ENCODE peak calls at places on chromosomes 3 and 15, in eight cellular contexts. O, Y, L, V, E, S, I and B are unnamed samples.
A peak's percentile ranks its signal among the peaks of the same experiment; 100 is the strongest.

GRCh38 chr3:125374501-125374995 is 577 bp downstream of the ZNF148 start:
- DNase-seq in O (no peak), Y (no peak), L (no peak), V (peak; percentile 64), E (peak; percentile 62), S (no peak), I (no peak), B (no peak)

GRCh38 chr3:133531981-133532380 is 41.5 kb upstream of the CDV3 start:
- DNase-seq in O (no peak), Y (no peak), L (no peak), V (no peak), E (no peak), S (peak; percentile 88), I (no peak), B (peak; percentile 82)

GRCh38 chr3:153252963-153253362 is 90.9 kb downstream of the RAP2B start:
- DNase-seq in O (no peak), Y (no peak), L (peak; percentile 23), V (no peak), E (no peak), S (no peak), I (no peak), B (no peak)

GRCh38 chr3:52092291-52092660 is 35.9 kb upstream of the DUSP7 start:
- DNase-seq in O (no peak), Y (no peak), L (no peak), V (no peak), E (no peak), S (no peak), I (no peak), B (no peak)

GRCh38 chr3:195537995-195538394 is 5.1 kb downstream of the PPP1R2 start:
- DNase-seq in O (peak; percentile 28), Y (no peak), L (no peak), V (no peak), E (no peak), S (no peak), I (no peak), B (no peak)

GRCh38 chr15:77599899-77600298 is 32.8 kb downstream of the LINGO1 start:
- DNase-seq in O (no peak), Y (no peak), L (no peak), V (no peak), E (peak; percentile 52), S (peak; percentile 26), I (no peak), B (no peak)

GRCh38 chr15:66840615-66841014 is 138.6 kb downstream of the SMAD6 start:
- DNase-seq in O (no peak), Y (no peak), L (no peak), V (no peak), E (no peak), S (no peak), I (no peak), B (no peak)

GRCh38 chr3:23174426-23175039 is 28.6 kb upstream of the UBE2E2 start:
- DNase-seq in O (no peak), Y (no peak), L (no peak), V (no peak), E (peak; percentile 51), S (no peak), I (no peak), B (no peak)

GRCh38 chr15:101138913-101139880 is 112.7 kb downstream of the CHSY1 start:
- DNase-seq in O (no peak), Y (no peak), L (peak; percentile 44), V (no peak), E (no peak), S (peak; percentile 77), I (no peak), B (no peak)

GRCh38 chr3:87733671-87734367 is 325.0 kb downstream of the CGGBP1 start:
- DNase-seq in O (no peak), Y (no peak), L (peak; percentile 1), V (peak; percentile 12), E (no peak), S (no peak), I (no peak), B (no peak)

GRCh38 chr15:98616397-98616796 is 31.9 kb upstream of the IGF1R start:
- DNase-seq in O (no peak), Y (no peak), L (no peak), V (no peak), E (no peak), S (no peak), I (no peak), B (no peak)

GRCh38 chr3:131007256-131007655 is 19.4 kb downstream of the ASTE1 start:
- DNase-seq in O (no peak), Y (no peak), L (no peak), V (no peak), E (no peak), S (no peak), I (no peak), B (no peak)

GRCh38 chr3:18211116-18211515 is 214.0 kb downstream of the SATB1 start:
- DNase-seq in O (no peak), Y (no peak), L (no peak), V (no peak), E (no peak), S (no peak), I (no peak), B (no peak)

GRCh38 chr3:72523409-72524172 is 324.7 kb downstream of the SHQ1 start:
- DNase-seq in O (no peak), Y (no peak), L (no peak), V (no peak), E (no peak), S (no peak), I (no peak), B (no peak)

GRCh38 chr3:186609247-186609868 is 3.5 kb upstream of the AHSG start:
- DNase-seq in O (no peak), Y (no peak), L (no peak), V (no peak), E (no peak), S (peak; percentile 15), I (no peak), B (no peak)

GRCh38 chr3:196122021-196122687 is 40.3 kb upstream of the TFRC start:
- DNase-seq in O (no peak), Y (no peak), L (no peak), V (peak; percentile 44), E (no peak), S (no peak), I (no peak), B (no peak)

GRCh38 chr15:81909229-81910087 is 136.4 kb downstream of the MEX3B start:
- DNase-seq in O (no peak), Y (no peak), L (no peak), V (peak; percentile 54), E (no peak), S (no peak), I (no peak), B (no peak)

GRCh38 chr15:91561371-91562100 is 292.0 kb upstream of the SLCO3A1 start:
- DNase-seq in O (no peak), Y (peak; percentile 79), L (peak; percentile 67), V (peak; percentile 8), E (peak; percentile 3), S (peak; percentile 46), I (no peak), B (peak; percentile 85)

GRCh38 chr15:38696120-38696727 is 131.6 kb upstream of the RASGRP1 start:
- DNase-seq in O (peak; percentile 67), Y (no peak), L (no peak), V (no peak), E (no peak), S (peak; percentile 47), I (no peak), B (no peak)

GRCh38 chr3:98655666-98656065 is 62.3 kb upstream of the CPOX start:
- DNase-seq in O (no peak), Y (no peak), L (no peak), V (no peak), E (no peak), S (peak; percentile 83), I (no peak), B (no peak)

GRCh38 chr3:29453278-29453961 is 172.5 kb downstream of the RBMS3 start:
- DNase-seq in O (no peak), Y (no peak), L (no peak), V (no peak), E (no peak), S (no peak), I (no peak), B (no peak)

GRCh38 chr15:77419050-77419835 is 661 bp downstream of the PEAK1 start:
- DNase-seq in O (peak; percentile 12), Y (peak; percentile 72), L (no peak), V (peak; percentile 66), E (peak; percentile 77), S (peak; percentile 18), I (no peak), B (no peak)

GRCh38 chr15:93587046-93587445 is 498.0 kb upstream of the RGMA start:
- DNase-seq in O (no peak), Y (no peak), L (no peak), V (no peak), E (no peak), S (no peak), I (no peak), B (no peak)

GRCh38 chr15:54150255-54150654 is 172.0 kb downstream of the UNC13C start:
- DNase-seq in O (no peak), Y (no peak), L (peak; percentile 75), V (peak; percentile 11), E (no peak), S (peak; percentile 64), I (no peak), B (no peak)
- H3K4me3 ChIP-seq in O (no peak overlapping the region), Y (no peak overlapping the region), L (no peak overlapping the region), V (no peak overlapping the region), E (no peak overlapping the region), S (no peak overlapping the region), I (no peak overlapping the region), B (no peak overlapping the region)

DNA sequence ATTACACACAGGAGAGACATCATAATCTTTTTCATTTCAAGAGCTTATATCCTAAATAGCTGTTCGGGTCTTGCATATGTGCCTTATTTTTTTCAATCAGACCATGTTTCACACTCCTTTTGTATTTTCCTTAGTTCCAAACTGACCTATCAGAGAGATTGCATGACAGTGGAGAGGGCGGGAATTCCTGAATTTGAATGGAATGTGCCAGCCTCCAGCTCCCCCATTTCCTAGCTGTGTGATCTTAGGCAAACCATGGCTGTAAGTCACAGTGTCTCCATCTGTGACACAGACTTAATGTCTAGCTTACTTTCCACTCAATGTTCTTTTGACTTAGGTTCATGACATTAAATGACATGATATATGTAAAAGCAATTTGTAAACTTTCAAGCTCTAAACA is 62.0 kb upstream of the CSTA start:
- DNase-seq in O (no peak), Y (no peak), L (no peak), V (no peak), E (peak; percentile 30), S (no peak), I (no peak), B (no peak)
- H3K27me3 ChIP-seq in O (no peaks in the 10 kb centered on the region), Y (no peaks in the 10 kb centered on the region), L (no peaks in the 10 kb centered on the region), V (no peaks in the 10 kb centered on the region), E (no peaks in the 10 kb centered on the region), S (no peaks in the 10 kb centered on the region), I (peaks cover 30% of the 10 kb centered on the region), B (peaks cover 10% of the 10 kb centered on the region)

GRCh38 chr3:49133226-49133951 is 539 bp upstream of the LAMB2 start:
- DNase-seq in O (no peak), Y (no peak), L (peak; percentile 37), V (peak; percentile 92), E (peak; percentile 93), S (peak; percentile 85), I (no peak), B (peak; percentile 69)
- H3K4me3 ChIP-seq in O (no peak overlapping the region), Y (peak overlapping the region; percentile 25), L (peak overlapping the region; percentile 67), V (peak overlapping the region; percentile 99), E (peak overlapping the region; percentile 68), S (peak overlapping the region; percentile 84), I (peak overlapping the region; percentile 71), B (peak overlapping the region; percentile 89)

DNA sequence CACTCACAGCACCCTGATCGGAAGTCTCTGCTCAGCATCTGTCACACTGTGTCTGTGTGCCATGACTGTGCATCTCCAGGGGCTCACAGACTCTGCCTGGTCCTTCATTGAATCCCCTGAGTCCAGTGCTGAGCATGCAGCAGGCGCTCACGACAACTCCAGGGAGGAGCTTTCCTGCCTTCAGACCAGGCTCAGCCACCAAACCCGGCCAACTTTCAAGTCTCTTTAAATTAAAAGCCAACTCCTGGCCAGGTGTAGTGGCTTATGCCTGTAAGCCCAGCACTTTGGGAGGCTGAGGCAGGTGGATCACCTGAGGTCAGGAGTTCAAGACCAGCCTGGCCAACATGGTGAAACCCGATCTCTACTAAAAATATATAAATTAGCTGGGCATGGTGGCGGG is 24.2 kb downstream of the GRAMD2A start:
- DNase-seq in O (no peak), Y (no peak), L (no peak), V (no peak), E (no peak), S (no peak), I (no peak), B (no peak)
- H3K27me3 ChIP-seq in O (no peaks in the 10 kb centered on the region), Y (no peaks in the 10 kb centered on the region), L (peaks cover 12% of the 10 kb centered on the region), V (no peaks in the 10 kb centered on the region), E (no peaks in the 10 kb centered on the region), S (peaks cover 4% of the 10 kb centered on the region), I (no peaks in the 10 kb centered on the region), B (peaks cover 36% of the 10 kb centered on the region)